ENCODE peak calls at places on chromosome 21, in five cellular contexts. V, S, A, K and T are unnamed samples.

GRCh38 chr21:46188226-46189212 is 4.3 kb upstream of the SPATC1L start:
- DNase-seq in S (peak), K (no peak), V (no peak), A (no peak), T (peak)

GRCh38 chr21:31505975-31506374 is 153.5 kb upstream of the SOD1 start:
- DNase-seq in S (no peak), A (no peak), K (no peak), V (no peak), T (no peak)

GRCh38 chr21:15443740-15444117 is 286.1 kb upstream of the USP25 start:
- DNase-seq in K (no peak), V (no peak), S (no peak), A (no peak), T (no peak)

GRCh38 chr21:16640297-16641027 is 872.4 kb upstream of the CXADR start:
- DNase-seq in S (no peak), K (no peak), V (no peak), A (no peak), T (no peak)

GRCh38 chr21:31693222-31693621 is 33.7 kb downstream of the SOD1 start:
- DNase-seq in A (no peak), V (no peak), S (no peak), K (no peak), T (no peak)

GRCh38 chr21:26686278-26686677 is 113.2 kb upstream of the CYYR1 start:
- DNase-seq in V (no peak), S (no peak), A (peak), K (no peak), T (no peak)

GRCh38 chr21:8989261-8989882 is 1532.0 kb upstream of the TPTE start:
- DNase-seq in A (no peak), V (no peak), K (peak), S (no peak), T (no peak)

GRCh38 chr21:46128106-46128982 is 27.0 kb downstream of the FTCD start:
- DNase-seq in V (peak), K (no peak), A (no peak), S (peak), T (peak)

GRCh38 chr21:23016617-23017016 is 2018.4 kb downstream of the NCAM2 start:
- DNase-seq in A (peak), V (no peak), S (no peak), K (peak), T (no peak)

GRCh38 chr21:31780944-31781343 is 49.0 kb upstream of the SCAF4 start:
- DNase-seq in S (no peak), V (no peak), A (no peak), K (no peak), T (no peak)

GRCh38 chr21:27070881-27071670 is 104.2 kb upstream of the ADAMTS5 start:
- DNase-seq in S (no peak), A (no peak), K (no peak), V (no peak), T (no peak)

GRCh38 chr21:39319814-39320332 is 6.4 kb upstream of the BRWD1 start:
- DNase-seq in V (no peak), A (no peak), K (no peak), S (no peak), T (no peak)

GRCh38 chr21:16055012-16055411 is 325.2 kb downstream of the USP25 start:
- DNase-seq in V (no peak), K (no peak), S (no peak), A (no peak), T (no peak)

GRCh38 chr21:44694776-44695175 is 2.2 kb upstream of the KRTAP10-12 start:
- DNase-seq in A (no peak), V (no peak), S (no peak), K (no peak), T (no peak)

GRCh38 chr21:46667735-46668380 is 32.4 kb downstream of the PRMT2 start:
- DNase-seq in S (no peak), A (peak), V (no peak), K (no peak), T (no peak)

GRCh38 chr21:46126321-46127238 is 28.7 kb downstream of the COL6A2 start:
- DNase-seq in V (peak), S (peak), K (no peak), A (peak), T (peak)

GRCh38 chr21:45279446-45280177 is 8.1 kb downstream of the POFUT2 start:
- DNase-seq in V (no peak), S (peak), K (no peak), A (peak), T (peak)

GRCh38 chr21:35857082-35857481 is 203.2 kb downstream of the SETD4 start:
- DNase-seq in S (no peak), K (no peak), A (no peak), V (no peak), T (no peak)
- TF ChIP-seq CTCF in S (no peak), K (no peak), A (no peak), V (no peak), T (no peak)

GRCh38 chr21:43211085-43212071 is 42.6 kb downstream of the CRYAA start:
- DNase-seq in S (peak), K (no peak), V (peak), A (peak), T (peak)
- TF ChIP-seq CTCF in S (peak), K (no peak), V (peak), A (peak), T (no peak)

GRCh38 chr21:36661511-36662309 is 37.2 kb upstream of the SIM2 start:
- DNase-seq in V (peak), A (peak), S (no peak), K (no peak), T (no peak)
- TF ChIP-seq CTCF in V (peak), A (peak), S (no peak), K (peak), T (peak)

GRCh38 chr21:41957991-41958766 is 4.4 kb upstream of the C2CD2 start:
- DNase-seq in S (no peak), V (peak), K (no peak), A (no peak), T (no peak)
- TF ChIP-seq CTCF in S (no peak), V (peak), K (no peak), A (no peak), T (peak)

GRCh38 chr21:32915099-32915498 is 110.6 kb upstream of the OLIG2 start:
- DNase-seq in A (no peak), V (no peak), K (no peak), S (no peak), T (no peak)

GRCh38 chr21:32917392-32918135 is 108.2 kb upstream of the OLIG2 start:
- DNase-seq in S (no peak), V (no peak), K (no peak), A (no peak), T (no peak)

GRCh38 chr21:32916088-32916487 is 109.6 kb upstream of the OLIG2 start:
- DNase-seq in A (no peak), S (no peak), V (no peak), K (no peak), T (no peak)

GRCh38 chr21:32918467-32919140 is 107.1 kb upstream of the OLIG2 start:
- DNase-seq in V (no peak), S (no peak), K (no peak), A (no peak), T (no peak)

DNA sequence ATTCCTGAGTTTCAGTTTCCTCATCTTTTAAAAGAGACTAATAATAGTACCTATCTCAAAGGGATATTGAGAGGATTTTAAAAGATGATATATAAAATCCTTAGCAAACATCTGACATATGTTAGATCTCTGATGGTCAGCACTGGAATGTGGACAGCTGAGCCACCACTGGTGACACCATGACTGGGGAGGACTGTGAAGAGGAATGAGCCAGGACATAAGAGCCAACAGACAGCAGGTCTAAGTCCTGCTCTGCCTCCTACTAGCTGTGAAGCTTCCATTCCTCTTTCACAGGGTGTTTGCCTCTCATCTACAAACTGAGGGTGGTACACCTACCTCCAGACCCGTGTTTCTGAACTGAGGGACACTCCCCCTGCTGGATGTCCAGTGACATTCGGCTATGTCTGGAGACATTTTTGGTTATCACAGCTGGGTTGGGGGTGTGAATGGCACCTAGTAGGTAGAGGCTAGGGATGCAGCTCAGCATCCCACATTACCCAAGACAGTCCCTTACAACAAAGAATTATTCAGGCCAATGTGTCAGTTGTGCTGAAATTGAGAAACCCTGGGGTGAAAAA is 109.1 kb upstream of the OLIG2 start:
- DNase-seq in V (no peak), K (no peak), A (no peak), S (no peak), T (no peak)
- TF ChIP-seq CTCF in V (no peak), K (peak), A (no peak), S (no peak), T (no peak)

GRCh38 chr21:25567472-25567871 is 39.8 kb downstream of the MRPL39 start:
- DNase-seq in A (no peak), K (no peak), S (no peak), V (no peak), T (no peak)
- TF ChIP-seq CTCF in A (no peak), K (peak), S (no peak), V (no peak), T (no peak)

DNA sequence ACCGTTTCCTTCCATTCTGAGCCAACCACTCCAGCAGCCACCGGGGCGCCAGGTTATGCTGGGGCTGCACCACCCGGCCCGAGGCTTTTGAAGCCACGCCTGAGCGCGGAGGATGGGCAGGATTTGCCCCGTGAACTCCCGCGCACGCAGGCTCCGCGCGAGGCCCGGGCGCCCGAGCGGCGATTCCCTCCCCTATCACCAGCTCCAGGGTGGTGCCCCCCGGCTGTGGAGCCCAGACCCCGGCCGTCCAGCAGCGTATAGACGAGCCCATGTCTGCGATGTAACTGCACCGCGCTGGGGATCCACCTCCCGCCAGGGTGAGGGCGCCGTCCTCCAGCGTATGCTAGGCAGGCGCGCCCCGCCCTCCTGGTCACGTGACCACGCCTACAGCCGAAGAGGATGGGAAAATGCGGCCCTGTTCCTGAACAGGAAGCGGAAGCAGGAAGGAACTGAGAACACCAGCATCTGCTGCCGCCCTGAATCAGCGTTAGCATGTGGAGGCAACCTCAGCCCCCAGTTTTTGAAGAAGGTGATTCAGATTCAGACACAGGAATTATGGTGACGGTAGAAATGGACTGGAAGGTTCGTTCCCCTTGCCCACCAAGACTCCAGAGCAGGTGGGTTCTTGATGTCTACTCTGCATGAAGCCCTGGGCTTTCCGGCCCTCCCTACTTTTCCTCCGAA is 46.0 kb downstream of the VPS26C start:
- DNase-seq in S (peak), V (peak), K (peak), A (peak), T (peak)
- TF ChIP-seq CTCF in S (no peak), V (no peak), K (peak), A (no peak), T (peak)

GRCh38 chr21:29299906-29300546 is 1.3 kb downstream of the BACH1 start:
- DNase-seq in S (no peak), A (no peak), K (peak), V (peak), T (peak)
- TF ChIP-seq CTCF in S (no peak), A (no peak), K (no peak), V (no peak), T (no peak)

DNA sequence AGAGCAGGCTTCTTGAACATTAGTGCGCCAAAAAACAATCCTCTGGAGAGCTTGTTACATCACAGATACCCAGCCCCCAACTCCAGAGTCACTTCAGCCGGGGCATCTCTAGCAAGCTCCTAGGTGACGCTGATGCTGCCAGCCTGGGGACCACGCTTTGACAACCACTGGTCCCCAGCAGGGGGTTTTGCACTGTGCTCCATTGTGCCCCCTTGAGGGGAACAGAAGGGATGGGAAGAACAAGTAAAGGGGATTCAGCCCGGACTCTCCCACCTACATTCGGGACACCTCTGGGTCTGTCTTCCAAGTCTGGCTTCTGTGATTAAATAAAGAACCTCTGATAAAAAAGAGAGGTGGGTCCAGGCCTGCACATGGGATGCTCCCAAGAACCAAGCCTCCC is 60.4 kb downstream of the ATP5PO start:
- DNase-seq in A (peak), K (no peak), V (no peak), S (no peak), T (no peak)
- TF ChIP-seq CTCF in A (peak), K (no peak), V (no peak), S (no peak), T (no peak)

GRCh38 chr21:36429672-36430546 is 44.7 kb downstream of the CHAF1B start:
- DNase-seq in K (peak), S (no peak), A (peak), V (peak), T (peak)
- TF ChIP-seq CTCF in K (no peak), S (no peak), A (no peak), V (no peak), T (peak)